ENCODE peak calls at places on chromosomes 11 and 22, in ten cellular contexts. R is colonic mucosa; M is type B pancreatic cell; E is Karpas-422; G is GM10248; S is HCEC 1CT; Z is upper lobe of left lung; N is stimulated activated CD4-positive, alpha-beta T cell treated with anti-CD3 and anti-CD28 coated beads, Interleukin-4, amount 100 ng/mL, for 4 hours; F is HuH-7.5; A is upper lobe of right lung. O is an unnamed sample.
A peak's percentile ranks its signal among the peaks of the same experiment; 100 is the strongest.

GRCh38 chr11:57427692-57428082 is 766 bp upstream of the SLC43A3 start:
- DNase-seq in R (peak; percentile 56), M (no peak), E (no peak), G (no peak), S (peak; percentile 76), Z (peak; percentile 27), N (no peak), F (no peak), A (no peak), O (no peak)

GRCh38 chr11:100830295-100830694 is 143.2 kb downstream of the ARHGAP42 start:
- DNase-seq in R (no peak), M (no peak), E (no peak), G (no peak), S (no peak), Z (peak; percentile 32), N (no peak), F (no peak), A (no peak), O (peak; percentile 95)

GRCh38 chr11:102241026-102241425 is 76.3 kb upstream of the BIRC3 start:
- DNase-seq in R (no peak), M (no peak), E (peak; percentile 69), G (no peak), S (no peak), Z (no peak), N (no peak), F (no peak), A (no peak), O (no peak)

GRCh38 chr22:45769569-45770210 is 98.1 kb downstream of the ATXN10 start:
- DNase-seq in R (no peak), M (no peak), E (peak; percentile 45), G (no peak), S (no peak), Z (no peak), N (no peak), F (no peak), A (no peak), O (no peak)

GRCh38 chr11:118896921-118897591 is 13.4 kb downstream of the CXCR5 start:
- DNase-seq in R (no peak), M (no peak), E (no peak), G (no peak), S (no peak), Z (no peak), N (no peak), F (no peak), A (no peak), O (no peak)

GRCh38 chr22:20427945-20428417 is 9.6 kb downstream of the SCARF2 start:
- DNase-seq in R (no peak), M (no peak), E (no peak), G (no peak), S (no peak), Z (no peak), N (no peak), F (no peak), A (peak; percentile 16), O (no peak)

GRCh38 chr11:10294289-10294953 is 402 bp upstream of the SBF2 start:
- DNase-seq in R (peak; percentile 61), M (no peak), E (peak; percentile 37), G (no peak), S (peak; percentile 76), Z (no peak), N (no peak), F (peak; percentile 42), A (peak; percentile 69), O (no peak)

GRCh38 chr11:59427068-59427382 is 812 bp upstream of the OR5A2 start:
- DNase-seq in R (no peak), M (no peak), E (no peak), G (no peak), S (no peak), Z (no peak), N (no peak), F (no peak), A (no peak), O (no peak)

GRCh38 chr11:75997273-75997552 is 182.2 kb downstream of the UVRAG start:
- DNase-seq in R (no peak), M (no peak), E (no peak), G (no peak), S (no peak), Z (no peak), N (no peak), F (no peak), A (no peak), O (no peak)

GRCh38 chr11:23772081-23772480 is 724.8 kb upstream of the LUZP2 start:
- DNase-seq in R (no peak), M (no peak), E (no peak), G (no peak), S (no peak), Z (no peak), N (no peak), F (no peak), A (no peak), O (no peak)

GRCh38 chr11:82831364-82831763 is 68.9 kb downstream of the PRCP start:
- DNase-seq in R (no peak), M (no peak), E (no peak), G (no peak), S (no peak), Z (no peak), N (no peak), F (no peak), A (no peak), O (no peak)

GRCh38 chr11:1194231-1194976 is 28.5 kb upstream of the MUC5B start:
- DNase-seq in R (no peak), M (peak; percentile 63), E (no peak), G (no peak), S (no peak), Z (peak; percentile 20), N (no peak), F (no peak), A (peak; percentile 58), O (no peak)

GRCh38 chr11:63527667-63528066 is 8.9 kb upstream of the PLAAT4 start:
- DNase-seq in R (no peak), M (no peak), E (no peak), G (no peak), S (no peak), Z (no peak), N (no peak), F (no peak), A (no peak), O (no peak)

GRCh38 chr11:74024630-74025029 is 15.7 kb upstream of the UCP3 start:
- DNase-seq in R (peak; percentile 31), M (no peak), E (no peak), G (no peak), S (peak; percentile 82), Z (peak; percentile 54), N (no peak), F (no peak), A (no peak), O (no peak)

GRCh38 chr11:86688398-86689179 is 16.2 kb upstream of the ME3 start:
- DNase-seq in R (no peak), M (no peak), E (peak; percentile 84), G (peak; percentile 20), S (peak; percentile 90), Z (peak; percentile 23), N (no peak), F (no peak), A (no peak), O (peak; percentile 93)

GRCh38 chr11:130145975-130146776 is 13.4 kb upstream of the ST14 start:
- DNase-seq in R (peak; percentile 90), M (no peak), E (no peak), G (no peak), S (no peak), Z (peak; percentile 92), N (no peak), F (peak; percentile 30), A (peak; percentile 86), O (peak; percentile 51)

GRCh38 chr22:38273135-38273761 is 438 bp upstream of the TMEM184B start:
- DNase-seq in R (no peak), M (no peak), E (no peak), G (no peak), S (no peak), Z (no peak), N (no peak), F (no peak), A (no peak), O (no peak)

GRCh38 chr11:14981507-14981906 is 9.4 kb upstream of the CALCA start:
- DNase-seq in R (no peak), M (no peak), E (no peak), G (no peak), S (no peak), Z (no peak), N (no peak), F (no peak), A (no peak), O (no peak)

GRCh38 chr11:10730151-10730550 is 20.9 kb upstream of the CTR9 start:
- DNase-seq in R (no peak), M (no peak), E (no peak), G (no peak), S (no peak), Z (no peak), N (no peak), F (no peak), A (no peak), O (no peak)

GRCh38 chr11:72395993-72396392 is 38.3 kb downstream of the CLPB start:
- DNase-seq in R (no peak), M (peak; percentile 48), E (no peak), G (no peak), S (no peak), Z (no peak), N (no peak), F (no peak), A (no peak), O (no peak)

GRCh38 chr22:31680764-31681624 is 19.0 kb upstream of the PISD start:
- DNase-seq in R (peak; percentile 59), M (no peak), E (no peak), G (no peak), S (peak; percentile 76), Z (no peak), N (no peak), F (no peak), A (no peak), O (no peak)

O was measured in kidney epithelial cell.